ENCODE peak calls at places on chromosomes 5 and 9, in four cellular contexts. K is cardiac muscle cell, W is fibroblast of lung, Y is BJ. A is an unnamed sample.
A peak's percentile ranks its signal among the peaks of the same experiment; 100 is the strongest.

GRCh38 chr5:179870403-179870903 is 11.8 kb upstream of the MRNIP start:
- DNase-seq in W (peak; percentile 59), Y (no peak), K (peak; percentile 28), A (peak; percentile 77)

GRCh38 chr5:8238080-8238479 is 369.1 kb downstream of the MTRR start:
- DNase-seq in W (no peak), Y (no peak), K (no peak), A (no peak)

GRCh38 chr5:107134931-107135330 is 535.8 kb downstream of the EFNA5 start:
- DNase-seq in Y (no peak), K (no peak), W (no peak), A (no peak)

GRCh38 chr9:80020530-80020929 is 448.8 kb downstream of the TLE4 start:
- DNase-seq in Y (no peak), W (no peak), K (no peak), A (no peak)

GRCh38 chr5:172002310-172002709 is 4.1 kb downstream of the FBXW11 start:
- DNase-seq in W (no peak), K (peak; percentile 17), Y (no peak), A (no peak)

GRCh38 chr9:136303066-136303824 is 649 bp downstream of the CCDC187 start:
- DNase-seq in K (no peak), W (no peak), Y (no peak), A (no peak)

GRCh38 chr9:109107402-109108240 is 12.1 kb downstream of the TMEM245 start:
- DNase-seq in Y (no peak), W (peak; percentile 62), K (peak; percentile 67), A (no peak)

GRCh38 chr5:115626444-115626823 is 598 bp upstream of the TMED7 start:
- DNase-seq in W (peak; percentile 64), Y (no peak), K (no peak), A (no peak)

GRCh38 chr5:82538339-82539034 is 260.3 kb upstream of the RPS23 start:
- DNase-seq in Y (peak; percentile 5), K (peak; percentile 88), W (no peak), A (no peak)

GRCh38 chr5:22970956-22971618 is 117.9 kb upstream of the CDH12 start:
- DNase-seq in W (no peak), K (no peak), Y (no peak), A (no peak)

GRCh38 chr9:126000731-126001580 is 253.8 kb downstream of the PBX3 start:
- DNase-seq in W (no peak), K (peak; percentile 2), Y (no peak), A (no peak)

GRCh38 chr5:171365351-171365750 is 22.3 kb upstream of the NPM1 start:
- DNase-seq in K (peak; percentile 36), W (peak; percentile 21), Y (no peak), A (peak; percentile 21)

GRCh38 chr9:137631608-137632431 is 13.0 kb downstream of the EHMT1 start:
- DNase-seq in K (no peak), Y (no peak), W (no peak), A (no peak)

GRCh38 chr9:136107155-136107952 is 11.3 kb downstream of the TMEM250 start:
- DNase-seq in Y (no peak), K (no peak), W (no peak), A (no peak)

GRCh38 chr5:121979691-121980090 is 17.9 kb downstream of the SRFBP1 start:
- DNase-seq in Y (no peak), K (no peak), W (peak; percentile 8), A (no peak)

GRCh38 chr5:64612349-64612961 is 77.8 kb upstream of the SHISAL2B start:
- DNase-seq in K (peak; percentile 82), Y (no peak), W (peak; percentile 80), A (peak; percentile 40)

GRCh38 chr5:133421806-133422205 is 190.5 kb downstream of the FSTL4 start:
- DNase-seq in W (no peak), K (no peak), Y (no peak), A (no peak)

GRCh38 chr5:133425183-133425582 is 187.2 kb downstream of the FSTL4 start:
- DNase-seq in K (no peak), W (no peak), Y (no peak), A (no peak)

GRCh38 chr5:133423031-133423617 is 189.2 kb downstream of the FSTL4 start:
- DNase-seq in W (no peak), K (no peak), Y (no peak), A (no peak)

GRCh38 chr5:133425764-133426738 is 186.3 kb downstream of the FSTL4 start:
- DNase-seq in Y (no peak), W (no peak), K (no peak), A (no peak)

GRCh38 chr5:133423618-133424282 is 188.6 kb downstream of the FSTL4 start:
- DNase-seq in Y (no peak), W (peak; percentile 30), K (peak; percentile 57), A (peak; percentile 92)
- TF ChIP-seq CTCF in Y (peak; percentile 84), W (peak; percentile 75), K (peak; percentile 86), A (peak; percentile 99)

GRCh38 chr5:163489745-163490075 is 15.7 kb upstream of the MAT2B start:
- DNase-seq in K (no peak), W (no peak), Y (no peak), A (no peak)

DNA sequence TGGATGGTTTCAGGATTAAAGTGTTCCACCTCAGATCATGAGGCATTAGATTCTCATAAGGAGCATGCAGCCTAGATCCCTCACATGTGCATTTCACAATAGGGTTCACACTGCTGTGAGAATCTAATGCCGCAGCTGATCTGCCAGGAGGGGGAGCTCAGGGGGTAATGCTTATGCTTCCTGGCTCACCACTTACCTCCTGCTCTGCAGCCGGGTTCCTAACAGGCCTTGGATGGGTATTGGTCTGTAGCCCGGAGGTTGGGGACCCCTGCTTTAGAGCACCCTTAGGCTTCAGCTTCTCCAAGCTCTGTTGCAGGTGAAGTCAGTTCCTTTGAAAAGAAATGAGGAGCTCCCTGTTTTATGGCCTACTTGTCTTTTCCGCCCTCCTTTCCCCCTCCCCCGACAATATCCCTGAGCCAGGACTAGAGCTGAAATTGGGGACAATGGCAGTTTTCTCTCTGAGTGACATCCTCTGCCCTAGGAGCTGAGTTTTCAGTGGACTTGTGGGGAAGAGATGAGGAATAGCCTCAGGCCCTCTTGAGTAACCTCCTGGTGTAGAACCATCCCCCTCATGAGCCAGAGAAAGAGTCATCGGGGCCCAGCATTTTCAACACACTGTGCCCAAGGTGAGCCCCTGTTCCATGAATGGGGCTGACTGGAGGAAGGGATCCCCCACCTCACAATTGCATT is 16.2 kb upstream of the MAT2B start:
- DNase-seq in K (peak; percentile 74), W (peak; percentile 34), Y (no peak), A (peak; percentile 32)
- TF ChIP-seq CTCF in K (peak; percentile 57), W (peak; percentile 22), Y (peak; percentile 49), A (no peak)

DNA sequence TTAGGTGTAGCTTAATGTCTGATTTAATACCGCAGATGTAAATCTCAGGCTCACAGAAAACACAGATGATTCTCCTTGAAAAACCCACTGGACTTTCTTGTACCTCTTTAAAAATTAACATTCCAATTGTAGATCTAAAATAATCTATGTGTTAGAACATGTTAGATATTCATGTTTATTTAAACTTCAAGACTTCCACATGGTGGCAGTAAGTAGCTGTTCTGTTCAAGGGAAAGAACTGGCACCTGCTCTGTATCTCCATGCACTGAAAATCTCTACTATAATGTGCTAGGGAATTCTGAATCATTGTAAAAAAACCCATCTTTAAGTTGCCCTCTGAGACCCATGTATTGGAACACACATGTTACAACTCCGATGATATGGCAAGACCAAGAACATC is 366.9 kb downstream of the DMRTA1 start:
- DNase-seq in W (peak; percentile 37), K (no peak), Y (no peak), A (no peak)
- TF ChIP-seq CTCF in W (no peak), K (no peak), Y (peak; percentile 13), A (no peak)

GRCh38 chr5:51347157-51347556 is 36.1 kb upstream of the ISL1 start:
- DNase-seq in Y (no peak), K (no peak), W (no peak), A (no peak)

GRCh38 chr5:51345106-51345505 is 38.1 kb upstream of the ISL1 start:
- DNase-seq in W (no peak), Y (peak; percentile 3), K (no peak), A (no peak)

DNA sequence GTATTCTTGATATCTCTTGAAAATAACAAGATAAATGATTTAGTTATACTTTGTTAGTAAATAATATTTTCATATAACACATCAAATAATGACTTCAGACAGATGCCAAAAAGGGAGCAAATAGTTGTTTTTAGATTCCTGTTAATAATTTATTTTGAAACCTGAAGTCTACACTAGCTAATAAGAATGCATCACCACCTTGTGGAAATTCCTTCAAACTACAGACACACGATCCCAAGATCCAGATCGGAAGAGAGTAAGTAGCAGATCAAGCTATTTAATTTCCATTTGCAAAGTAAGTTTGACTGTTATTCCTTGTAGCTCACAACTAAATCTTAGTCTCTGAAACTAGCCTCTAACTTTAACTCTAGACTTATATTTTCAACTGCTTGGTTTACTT is 35.5 kb upstream of the ISL1 start:
- DNase-seq in W (no peak), K (no peak), Y (no peak), A (no peak)
- TF ChIP-seq CTCF in W (no peak), K (no peak), Y (no peak), A (peak; percentile 55)

GRCh38 chr9:128056086-128056485 is 11.0 kb downstream of the NAIF1 start:
- DNase-seq in Y (no peak), K (no peak), W (no peak), A (no peak)

GRCh38 chr9:128053560-128053959 is 13.6 kb downstream of the NAIF1 start:
- DNase-seq in W (no peak), K (no peak), Y (no peak), A (no peak)

GRCh38 chr9:128056887-128057723 is 10.0 kb downstream of the NAIF1 start:
- DNase-seq in K (no peak), Y (no peak), W (peak; percentile 80), A (no peak)

GRCh38 chr9:128054090-128054489 is 13.0 kb downstream of the NAIF1 start:
- DNase-seq in W (no peak), Y (no peak), K (no peak), A (no peak)

DNA sequence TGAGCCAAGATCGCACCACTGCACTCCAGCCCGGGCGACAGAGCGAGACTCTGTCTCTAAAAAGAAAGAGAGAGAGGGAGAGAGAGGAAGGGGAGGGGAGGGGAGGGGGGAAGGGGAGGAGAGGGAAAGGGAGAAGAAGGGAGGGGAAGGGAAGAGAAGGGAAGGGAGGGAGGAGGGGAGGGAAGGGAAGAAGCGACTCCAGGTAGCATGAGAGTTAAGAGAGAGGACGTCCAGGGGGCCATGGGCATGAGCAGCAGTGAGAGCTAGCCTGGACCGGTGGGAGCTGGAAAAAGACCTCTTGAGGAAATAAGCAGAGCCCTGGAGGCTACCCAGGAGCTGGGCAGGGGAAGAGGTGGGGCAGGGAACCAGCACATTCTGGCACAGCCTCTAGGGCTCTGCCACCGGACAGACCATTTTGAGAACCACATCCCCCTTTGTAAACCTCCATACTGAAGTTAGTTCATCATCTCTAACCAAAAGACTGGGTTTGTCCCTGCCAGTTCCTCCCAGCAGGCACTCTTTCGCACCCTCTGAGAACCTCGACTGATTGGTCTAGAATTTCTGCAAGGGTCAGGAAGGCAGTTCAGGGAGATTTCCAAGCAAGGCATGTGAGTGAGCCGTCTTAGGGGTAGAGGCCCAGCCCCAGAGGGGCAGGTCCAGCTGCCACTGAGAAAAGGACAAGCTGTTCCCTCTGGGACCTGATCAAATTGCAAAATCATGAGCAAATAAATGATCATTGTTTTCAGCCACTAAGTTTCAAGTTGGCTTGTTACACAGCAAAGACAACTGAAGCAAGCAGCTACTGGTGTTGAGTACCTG is 11.7 kb downstream of the NAIF1 start:
- DNase-seq in Y (no peak), K (peak; percentile 57), W (peak; percentile 93), A (no peak)
- TF ChIP-seq CTCF in Y (no peak), K (no peak), W (no peak), A (no peak)